ENCODE peak calls at places on chromosomes 11 and 22, in four cellular contexts. J is Panc1, E is HCT116, U is K562. S is an unnamed sample.

GRCh38 chr11:94563176-94563847 is 3.9 kb upstream of the PIWIL4 start:
- DNase-seq in J (peak; percentile 47), E (no peak), U (peak; percentile 41), S (no peak)

GRCh38 chr11:110990316-110990715 is 255.2 kb upstream of the POU2AF2 start:
- DNase-seq in J (no peak), E (no peak), U (no peak), S (no peak)

GRCh38 chr11:129992161-129992944 is 10.3 kb downstream of the PRDM10 start:
- DNase-seq in J (no peak), E (peak; percentile 48), U (peak; percentile 73), S (peak; percentile 82)

GRCh38 chr22:45101828-45102227 is 61.9 kb upstream of the NUP50 start:
- DNase-seq in J (no peak), E (no peak), U (peak; percentile 30), S (peak; percentile 67)

GRCh38 chr11:61533401-61533800 is 24.9 kb downstream of the LRRC10B start:
- DNase-seq in J (no peak), E (no peak), U (no peak), S (no peak)

GRCh38 chr22:50599816-50600454 is 658 bp upstream of the MAPK8IP2 start:
- DNase-seq in J (no peak), E (no peak), U (peak; percentile 82), S (peak; percentile 9)

GRCh38 chr22:49512471-49512870 is 315.2 kb downstream of the BRD1 start:
- DNase-seq in J (no peak), E (no peak), U (no peak), S (no peak)

GRCh38 chr11:35151241-35151640 is 12.3 kb downstream of the CD44 start:
- DNase-seq in J (no peak), E (no peak), U (no peak), S (no peak)

GRCh38 chr11:68546555-68546954 is 86.0 kb downstream of the PPP6R3 start:
- DNase-seq in J (no peak), E (no peak), U (peak; percentile 41), S (peak; percentile 24)

GRCh38 chr11:46858920-46859531 is 12.9 kb upstream of the CKAP5 start:
- DNase-seq in J (no peak), E (no peak), U (no peak), S (no peak)

GRCh38 chr11:115626414-115626813 is 122.2 kb upstream of the CADM1 start:
- DNase-seq in J (no peak), E (no peak), U (no peak), S (no peak)

GRCh38 chr11:32113200-32113599 is 22.3 kb downstream of the RCN1 start:
- DNase-seq in J (no peak), E (no peak), U (no peak), S (no peak)

GRCh38 chr11:107140988-107141387 is 122.7 kb upstream of the GUCY1A2 start:
- DNase-seq in J (no peak), E (no peak), U (no peak), S (no peak)

GRCh38 chr11:71986131-71986530 is 12.6 kb upstream of the IL18BP start:
- DNase-seq in J (no peak), E (no peak), U (no peak), S (no peak)

GRCh38 chr22:20423636-20424511 is 13.8 kb downstream of the SCARF2 start:
- DNase-seq in J (no peak), E (no peak), U (peak; percentile 66), S (peak; percentile 23)

GRCh38 chr11:108170191-108170590 is 48.8 kb downstream of the ACAT1 start:
- DNase-seq in J (no peak), E (no peak), U (no peak), S (no peak)

GRCh38 chr22:35425546-35425945 is 25.6 kb downstream of the MCM5 start:
- DNase-seq in J (no peak), E (no peak), U (no peak), S (no peak)

GRCh38 chr22:35424761-35425160 is 24.8 kb downstream of the MCM5 start:
- DNase-seq in J (no peak), E (no peak), U (no peak), S (no peak)

GRCh38 chr22:35425971-35426800 is 26.2 kb downstream of the MCM5 start:
- DNase-seq in J (no peak), E (no peak), U (no peak), S (no peak)

GRCh38 chr22:35424081-35424480 is 24.1 kb downstream of the MCM5 start:
- DNase-seq in J (no peak), E (no peak), U (no peak), S (no peak)

GRCh38 chr22:35426801-35427140 is 26.8 kb downstream of the MCM5 start:
- DNase-seq in J (no peak), E (no peak), U (no peak), S (no peak)
- TF ChIP-seq TCF7L2 in J (no peak), E (no peak), U (no peak), S (no peak)

GRCh38 chr22:43263645-43264514 is 76.9 kb upstream of the TTLL12 start:
- DNase-seq in J (no peak), E (peak; percentile 48), U (peak; percentile 82), S (peak; percentile 64)
- TF ChIP-seq TCF7L2 in J (no peak), E (peak; percentile 62), U (no peak), S (no peak)

GRCh38 chr11:87603887-87604286 is 566.2 kb downstream of the TMEM135 start:
- DNase-seq in J (no peak), E (no peak), U (no peak), S (no peak)
- TF ChIP-seq TCF7L2 in J (no peak), E (no peak), U (no peak), S (no peak)

DNA sequence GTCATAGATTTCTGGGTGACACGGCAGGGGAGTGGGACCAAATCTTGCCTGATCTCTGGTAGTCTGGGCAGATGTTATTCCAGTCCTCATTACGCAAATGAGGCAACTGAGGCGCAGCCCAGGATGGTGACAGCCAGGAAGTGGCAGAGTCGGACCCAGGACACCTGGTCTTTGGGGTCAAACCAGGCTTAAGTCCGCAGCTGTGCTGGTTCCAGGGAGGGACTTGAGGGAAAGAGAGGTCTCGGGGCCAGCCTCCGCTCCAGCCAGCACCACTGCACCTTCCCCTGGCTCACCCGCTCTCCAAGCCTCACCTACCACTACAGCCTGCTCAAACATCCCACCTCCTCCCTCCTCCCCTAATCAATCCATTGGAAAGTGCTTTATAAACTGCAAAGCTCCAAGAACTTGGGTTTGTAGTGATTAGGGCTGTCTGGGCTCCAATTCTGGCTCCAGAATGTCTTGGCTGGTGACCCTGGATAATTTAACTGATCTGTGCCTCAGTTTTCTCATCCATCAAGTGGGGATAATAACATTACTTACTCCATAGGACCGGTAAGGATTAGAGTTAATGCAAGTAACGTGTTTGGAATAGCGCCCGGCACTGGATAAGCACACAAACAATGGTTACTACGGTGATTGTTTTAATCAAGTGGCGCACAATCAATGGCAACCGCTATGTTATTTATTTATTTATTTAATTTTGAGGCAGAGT is 526 bp upstream of the PNPLA5 start:
- DNase-seq in J (no peak), E (no peak), U (no peak), S (no peak)
- TF ChIP-seq TCF7L2 in J (no peak), E (no peak), U (no peak), S (no peak)

DNA sequence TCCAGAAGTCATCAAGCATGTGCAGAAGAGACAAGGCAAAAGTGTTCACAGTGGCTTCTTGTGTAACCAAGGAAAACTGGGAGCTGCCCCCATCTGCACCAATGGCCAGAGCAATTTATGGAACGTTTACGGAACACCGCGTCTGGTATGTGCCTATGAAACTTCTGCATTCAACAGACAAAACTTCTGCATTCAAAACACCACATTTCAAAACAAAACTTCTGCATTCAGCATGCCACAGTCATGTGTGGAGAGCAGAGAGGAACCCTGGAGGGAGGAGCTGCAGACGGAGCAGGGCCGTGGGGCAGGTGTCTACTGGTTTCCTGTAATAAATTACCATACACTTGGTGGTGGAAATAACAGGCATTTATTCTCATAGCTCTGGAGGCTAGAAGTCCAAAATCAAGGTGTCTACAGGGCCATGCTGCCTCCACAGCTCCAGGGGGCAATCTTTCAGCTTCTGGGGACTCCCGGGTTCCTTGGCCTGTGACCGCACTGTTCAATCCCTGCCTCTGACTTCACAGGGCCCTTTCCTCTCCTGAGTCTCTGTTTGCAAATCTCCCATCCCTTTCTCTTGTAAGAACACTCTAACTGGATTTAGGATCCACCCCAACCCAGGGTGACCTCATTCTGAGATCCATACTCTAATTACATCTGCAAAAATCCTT is 32.2 kb downstream of the RPL3 start:
- DNase-seq in J (no peak), E (no peak), U (no peak), S (no peak)
- TF ChIP-seq TCF7L2 in J (no peak), E (no peak), U (no peak), S (no peak)

DNA sequence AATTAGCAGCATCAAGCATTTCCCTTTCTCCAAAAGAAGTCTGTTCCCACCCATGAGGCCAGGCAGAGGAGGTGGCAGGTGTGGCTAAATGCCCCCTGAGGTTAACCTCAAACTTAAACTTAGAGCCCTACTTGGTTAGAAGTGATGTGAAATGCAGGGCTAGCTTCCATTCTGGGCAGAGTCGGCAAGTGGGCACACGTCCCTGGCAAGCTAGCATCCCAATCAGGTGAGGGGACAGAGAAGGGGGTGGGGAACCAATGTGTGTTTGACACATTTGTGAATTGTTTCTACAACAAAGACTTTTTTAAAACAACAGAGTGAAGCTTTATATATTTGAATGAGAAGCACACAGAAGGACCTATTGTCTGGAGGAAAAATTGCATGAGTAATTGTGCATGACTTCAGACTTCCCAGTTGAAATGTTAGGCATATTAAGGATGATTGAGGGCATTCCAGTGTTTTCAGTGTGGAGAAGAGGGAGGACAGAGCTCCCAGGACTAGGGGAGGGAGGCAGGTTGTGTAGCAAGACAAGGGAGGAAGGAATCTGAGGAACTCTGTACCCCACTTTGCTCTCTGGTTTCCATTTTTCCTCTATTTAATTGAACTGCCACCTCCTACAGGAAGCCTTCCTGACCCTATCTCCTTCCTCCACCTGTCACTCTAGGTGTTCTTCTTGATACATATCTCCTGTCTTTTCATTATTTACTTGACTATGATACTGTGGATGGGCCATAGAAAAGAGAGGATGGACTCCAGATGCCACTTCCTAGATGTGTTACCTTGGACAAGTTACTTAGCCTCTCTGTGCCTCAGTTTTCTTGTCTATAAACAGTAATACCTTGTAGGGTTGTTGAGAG is 83.3 kb upstream of the PICALM start:
- DNase-seq in J (no peak), E (no peak), U (no peak), S (no peak)
- TF ChIP-seq TCF7L2 in J (no peak), E (no peak), U (no peak), S (no peak)

GRCh38 chr11:119149371-119150275 is 771 bp downstream of the ABCG4 start:
- DNase-seq in J (no peak), E (no peak), U (no peak), S (no peak)
- TF ChIP-seq TCF7L2 in J (no peak), E (no peak), U (no peak), S (no peak)

GRCh38 chr11:105181100-105181499 is 41.5 kb upstream of the CARD18 start:
- DNase-seq in J (no peak), E (no peak), U (no peak), S (no peak)
- TF ChIP-seq TCF7L2 in J (no peak), E (no peak), U (no peak), S (no peak)

GRCh38 chr11:13698147-13698546 is 29.7 kb downstream of the FAR1 start:
- DNase-seq in J (no peak), E (no peak), U (peak; percentile 42), S (no peak)

GRCh38 chr11:13699870-13700269 is 31.4 kb downstream of the FAR1 start:
- DNase-seq in J (no peak), E (no peak), U (no peak), S (no peak)

GRCh38 chr11:13699041-13699440 is 30.6 kb downstream of the FAR1 start:
- DNase-seq in J (no peak), E (no peak), U (no peak), S (no peak)

GRCh38 chr11:13702071-13702470 is 33.6 kb downstream of the FAR1 start:
- DNase-seq in J (no peak), E (no peak), U (no peak), S (no peak)

GRCh38 chr11:13701506-13701905 is 33.0 kb downstream of the FAR1 start:
- DNase-seq in J (no peak), E (no peak), U (no peak), S (peak; percentile 3)
- TF ChIP-seq TCF7L2 in J (no peak), E (no peak), U (no peak), S (no peak)

S was measured in HepG2.